ENCODE peak calls at places on chromosomes 2 and 18, in six cellular contexts. G, B, P, V, U and C are unnamed samples.

GRCh38 chr18:42113529-42114191 is 158.6 kb downstream of the PIK3C3 start:
- DNase-seq in V (no peak), B (no peak), G (peak), U (no peak), P (no peak), C (no peak)

GRCh38 chr18:30522288-30522929 is 520.1 kb downstream of the DSC3 start:
- DNase-seq in U (no peak), G (no peak), B (no peak), V (no peak), P (no peak), C (no peak)

GRCh38 chr2:26957041-26957440 is 13.4 kb upstream of the MAPRE3 start:
- DNase-seq in U (no peak), P (no peak), G (no peak), V (no peak), B (no peak), C (no peak)

GRCh38 chr2:32002406-32002805 is 8.4 kb downstream of the MEMO1 start:
- DNase-seq in B (no peak), V (no peak), G (no peak), P (no peak), U (no peak), C (no peak)

GRCh38 chr2:28004086-28004485 is 113.6 kb downstream of the BABAM2 start:
- DNase-seq in V (no peak), P (no peak), G (no peak), U (no peak), B (no peak), C (no peak)

GRCh38 chr2:108535380-108535677 is 1.1 kb downstream of the LIMS1 start:
- DNase-seq in B (no peak), V (no peak), G (no peak), U (no peak), P (no peak), C (no peak)

GRCh38 chr2:68764041-68764780 is 29.6 kb downstream of the ARHGAP25 start:
- DNase-seq in P (no peak), G (peak), U (no peak), V (no peak), B (no peak), C (no peak)

GRCh38 chr2:121089005-121089510 is 195.9 kb downstream of the TFCP2L1 start:
- DNase-seq in V (peak), G (peak), B (no peak), U (no peak), P (no peak), C (no peak)

GRCh38 chr18:23094411-23095165 is 40.7 kb upstream of the CABLES1 start:
- DNase-seq in U (no peak), V (no peak), P (no peak), G (no peak), B (no peak), C (no peak)

GRCh38 chr2:188326290-188326668 is 34.6 kb downstream of the GULP1 start:
- DNase-seq in P (no peak), G (no peak), V (no peak), B (no peak), U (no peak), C (no peak)

GRCh38 chr2:109513749-109514588 is 99.8 kb downstream of the SEPTIN10 start:
- DNase-seq in P (no peak), U (no peak), V (no peak), G (no peak), B (no peak), C (no peak)

GRCh38 chr2:172084734-172085459 is 410 bp upstream of the DLX1 start:
- DNase-seq in U (no peak), P (peak), G (peak), B (peak), V (peak), C (no peak)

GRCh38 chr2:201363857-201364560 is 6.9 kb upstream of the FLACC1 start:
- DNase-seq in P (peak), G (peak), U (no peak), B (peak), V (peak), C (no peak)

GRCh38 chr2:58762176-58762781 is 521.2 kb upstream of the FANCL start:
- DNase-seq in V (peak), B (peak), G (peak), P (peak), U (no peak), C (no peak)

GRCh38 chr2:239265681-239266435 is 135.0 kb downstream of the HDAC4 start:
- DNase-seq in G (no peak), P (peak), B (no peak), V (no peak), U (no peak), C (no peak)

GRCh38 chr2:157897106-157897971 is 21.2 kb upstream of the ACVR1 start:
- DNase-seq in P (peak), G (no peak), U (no peak), V (no peak), B (no peak), C (peak)

GRCh38 chr2:215620528-215620927 is 184.7 kb upstream of the FN1 start:
- DNase-seq in B (no peak), P (no peak), U (no peak), G (no peak), V (no peak), C (no peak)

GRCh38 chr2:164560181-164560792 is 61.0 kb downstream of the GRB14 start:
- DNase-seq in B (no peak), V (peak), U (no peak), G (peak), P (no peak), C (no peak)

GRCh38 chr18:21760321-21760720 is 19.7 kb downstream of the MIB1 start:
- DNase-seq in G (no peak), U (no peak), B (no peak), V (no peak), P (no peak), C (no peak)

GRCh38 chr2:182980115-182980514 is 58.1 kb downstream of the NCKAP1 start:
- DNase-seq in G (peak), B (peak), U (no peak), P (no peak), V (peak), C (no peak)